ENCODE peak calls at places on chromosome 12, in five cellular contexts. E, V, N, T and K are unnamed samples.

GRCh38 chr12:18383203-18383602 is 121.9 kb downstream of the PIK3C2G start:
- DNase-seq in E (no peak), V (no peak), N (peak), T (no peak), K (no peak)

GRCh38 chr12:27504506-27504905 is 19.5 kb upstream of the PPFIBP1 start:
- DNase-seq in E (no peak), V (no peak), N (peak), T (no peak), K (no peak)

GRCh38 chr12:68416826-68417225 is 84.7 kb upstream of the MDM1 start:
- DNase-seq in E (no peak), V (no peak), N (peak), T (no peak), K (no peak)

GRCh38 chr12:110234197-110235154 is 46.6 kb upstream of the ATP2A2 start:
- DNase-seq in E (no peak), V (no peak), N (no peak), T (no peak), K (no peak)

GRCh38 chr12:119153477-119154434 is 25.0 kb upstream of the HSPB8 start:
- DNase-seq in E (peak), V (peak), N (peak), T (no peak), K (peak)

GRCh38 chr12:122205590-122205925 is 2.0 kb downstream of the B3GNT4 start:
- DNase-seq in E (no peak), V (no peak), N (no peak), T (no peak), K (no peak)

GRCh38 chr12:28939427-28939826 is 209.7 kb upstream of the FAR2 start:
- DNase-seq in E (no peak), V (no peak), N (peak), T (no peak), K (no peak)

GRCh38 chr12:40054554-40055226 is 51.2 kb downstream of the SLC2A13 start:
- DNase-seq in E (no peak), V (peak), N (peak), T (no peak), K (no peak)

GRCh38 chr12:27304856-27305255 is 27.8 kb upstream of the BMAL2 start:
- DNase-seq in E (no peak), V (no peak), N (no peak), T (no peak), K (no peak)

GRCh38 chr12:74051848-74052247 is 485.8 kb upstream of the ATXN7L3B start:
- DNase-seq in E (no peak), V (no peak), N (no peak), T (no peak), K (no peak)

GRCh38 chr12:82685721-82686222 is 934 bp upstream of the TMTC2 start:
- DNase-seq in E (peak), V (peak), N (peak), T (peak), K (peak)

GRCh38 chr12:29709641-29710040 is 74.1 kb downstream of the TMTC1 start:
- DNase-seq in E (no peak), V (no peak), N (no peak), T (no peak), K (no peak)

GRCh38 chr12:2083008-2083407 is 30.2 kb downstream of the CACNA1C start:
- DNase-seq in E (no peak), V (no peak), N (peak), T (no peak), K (no peak)

GRCh38 chr12:69821441-69822204 is 3.4 kb upstream of the MYRFL start:
- DNase-seq in E (peak), V (no peak), N (peak), T (no peak), K (no peak)

GRCh38 chr12:100017056-100017455 is 32.3 kb upstream of the ANKS1B start:
- DNase-seq in E (no peak), V (no peak), N (no peak), T (no peak), K (no peak)

GRCh38 chr12:12441891-12442461 is 85.1 kb downstream of the BORCS5 start:
- DNase-seq in E (no peak), V (no peak), N (peak), T (no peak), K (no peak)

GRCh38 chr12:94163850-94164249 is 15.5 kb downstream of the PLXNC1 start:
- DNase-seq in E (no peak), V (no peak), N (no peak), T (no peak), K (no peak)

GRCh38 chr12:66763453-66763852 is 84.6 kb upstream of the GRIP1 start:
- DNase-seq in E (no peak), V (no peak), N (no peak), T (no peak), K (no peak)

GRCh38 chr12:92340441-92341332 is 195.0 kb upstream of the BTG1 start:
- DNase-seq in E (no peak), V (no peak), N (no peak), T (no peak), K (no peak)

GRCh38 chr12:42235426-42235825 is 2.6 kb downstream of the YAF2 start:
- DNase-seq in E (no peak), V (no peak), N (no peak), T (no peak), K (no peak)

GRCh38 chr12:64187370-64187769 is 34.7 kb downstream of the KICS2 start:
- DNase-seq in E (no peak), V (no peak), N (peak), T (no peak), K (no peak)

GRCh38 chr12:94617101-94617500 is 33.3 kb downstream of the TMCC3 start:
- DNase-seq in E (no peak), V (no peak), N (no peak), T (no peak), K (no peak)

GRCh38 chr12:96471368-96472040 is 17.9 kb upstream of the CFAP54 start:
- DNase-seq in E (no peak), V (no peak), N (peak), T (no peak), K (no peak)

GRCh38 chr12:116381240-116381743 is 103.8 kb upstream of the MED13L start:
- DNase-seq in E (no peak), V (no peak), N (no peak), T (no peak), K (no peak)

GRCh38 chr12:123958876-123959275 is 13.8 kb downstream of the CCDC92 start:
- DNase-seq in E (no peak), V (no peak), N (no peak), T (no peak), K (no peak)

GRCh38 chr12:19833775-19834501 is 394.6 kb downstream of the AEBP2 start:
- DNase-seq in E (no peak), V (no peak), N (peak), T (no peak), K (no peak)

GRCh38 chr12:85695316-85695715 is 140.9 kb downstream of the RASSF9 start:
- DNase-seq in E (no peak), V (no peak), N (no peak), T (no peak), K (no peak)

GRCh38 chr12:6370994-6371754 is 4.2 kb downstream of the SCNN1A start:
- DNase-seq in E (peak), V (peak), N (peak), T (peak), K (peak)

GRCh38 chr12:116610971-116611541 is 51.9 kb downstream of the MAP1LC3B2 start:
- DNase-seq in E (no peak), V (no peak), N (no peak), T (no peak), K (no peak)

GRCh38 chr12:6345319-6346071 is 3.6 kb upstream of the TNFRSF1A start:
- DNase-seq in E (peak), V (no peak), N (peak), T (peak), K (peak)

GRCh38 chr12:51600721-51601120 is 9.7 kb downstream of the SCN8A start:
- DNase-seq in E (no peak), V (no peak), N (no peak), T (no peak), K (no peak)

GRCh38 chr12:128583453-128583852 is 240.3 kb downstream of the SLC15A4 start:
- DNase-seq in E (no peak), V (no peak), N (no peak), T (no peak), K (no peak)

GRCh38 chr12:119369907-119370546 is 35.5 kb downstream of the CCDC60 start:
- DNase-seq in E (no peak), V (no peak), N (no peak), T (no peak), K (no peak)

GRCh38 chr12:112823582-112824149 is 32.1 kb downstream of the RPH3A start:
- DNase-seq in E (no peak), V (no peak), N (no peak), T (no peak), K (no peak)

GRCh38 chr12:110689601-110690430 is 901 bp upstream of the HVCN1 start:
- DNase-seq in E (no peak), V (peak), N (no peak), T (peak), K (peak)

GRCh38 chr12:56159482-56160105 is 1.4 kb downstream of the MYL6 start:
- DNase-seq in E (no peak), V (no peak), N (no peak), T (no peak), K (no peak)

GRCh38 chr12:56160160-56160763 is 2.1 kb downstream of the MYL6 start:
- DNase-seq in E (no peak), V (peak), N (peak), T (peak), K (no peak)

GRCh38 chr12:56162468-56163290 is 4.5 kb downstream of the MYL6 start:
- DNase-seq in E (no peak), V (no peak), N (no peak), T (no peak), K (no peak)

GRCh38 chr12:56161677-56162351 is 3.7 kb downstream of the MYL6 start:
- DNase-seq in E (no peak), V (no peak), N (no peak), T (no peak), K (no peak)

DNA sequence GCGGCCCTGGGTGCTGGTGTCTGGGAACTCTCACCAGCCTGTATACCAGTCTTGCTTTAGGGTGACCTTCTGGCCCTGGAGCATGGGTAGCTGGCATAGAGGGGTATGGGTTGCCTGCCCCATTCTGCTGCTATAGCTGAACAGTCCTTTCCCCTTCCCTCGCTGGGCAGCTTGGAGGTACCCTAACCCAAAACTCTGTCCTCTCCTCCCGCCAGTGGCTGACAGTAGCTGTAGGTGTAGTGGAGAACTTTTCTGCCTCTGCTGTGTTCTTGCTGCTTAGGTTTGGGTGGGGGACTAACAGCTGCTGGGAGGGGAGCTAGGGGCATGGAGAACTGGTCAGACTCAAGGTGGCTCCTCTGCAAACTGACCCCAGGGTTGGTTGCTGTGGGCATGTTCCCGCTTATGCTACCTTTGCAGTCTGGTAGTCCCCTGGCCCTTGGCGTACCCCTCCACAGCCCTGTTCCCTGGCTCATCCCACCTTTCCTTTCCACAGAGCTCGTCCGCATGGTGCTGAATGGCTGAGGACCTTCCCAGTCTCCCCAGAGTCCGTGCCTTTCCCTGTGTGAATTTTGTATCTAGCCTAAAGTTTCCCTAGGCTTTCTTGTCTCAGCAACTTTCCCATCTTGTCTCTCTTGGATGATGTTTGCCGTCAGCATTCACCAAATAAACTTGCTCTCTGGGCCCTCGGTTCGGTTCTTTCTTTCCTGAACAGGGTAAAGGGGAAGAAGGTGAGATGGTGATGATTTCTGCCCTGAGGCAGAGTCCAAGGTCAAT is 2.9 kb downstream of the MYL6 start:
- DNase-seq in E (no peak), V (no peak), N (no peak), T (no peak), K (no peak)
- TF ChIP-seq POLR2A in E (no peak), V (no peak), N (no peak), T (no peak), K (no peak)

GRCh38 chr12:55736076-55736475 is 6.8 kb upstream of the GDF11 start:
- DNase-seq in E (no peak), V (no peak), N (no peak), T (no peak), K (no peak)

GRCh38 chr12:55739025-55739378 is 3.9 kb upstream of the GDF11 start:
- DNase-seq in E (no peak), V (no peak), N (no peak), T (no peak), K (no peak)

GRCh38 chr12:55737581-55738112 is 5.3 kb upstream of the GDF11 start:
- DNase-seq in E (no peak), V (no peak), N (no peak), T (no peak), K (no peak)

GRCh38 chr12:55736780-55737580 is 5.9 kb upstream of the GDF11 start:
- DNase-seq in E (peak), V (peak), N (peak), T (peak), K (peak)

DNA sequence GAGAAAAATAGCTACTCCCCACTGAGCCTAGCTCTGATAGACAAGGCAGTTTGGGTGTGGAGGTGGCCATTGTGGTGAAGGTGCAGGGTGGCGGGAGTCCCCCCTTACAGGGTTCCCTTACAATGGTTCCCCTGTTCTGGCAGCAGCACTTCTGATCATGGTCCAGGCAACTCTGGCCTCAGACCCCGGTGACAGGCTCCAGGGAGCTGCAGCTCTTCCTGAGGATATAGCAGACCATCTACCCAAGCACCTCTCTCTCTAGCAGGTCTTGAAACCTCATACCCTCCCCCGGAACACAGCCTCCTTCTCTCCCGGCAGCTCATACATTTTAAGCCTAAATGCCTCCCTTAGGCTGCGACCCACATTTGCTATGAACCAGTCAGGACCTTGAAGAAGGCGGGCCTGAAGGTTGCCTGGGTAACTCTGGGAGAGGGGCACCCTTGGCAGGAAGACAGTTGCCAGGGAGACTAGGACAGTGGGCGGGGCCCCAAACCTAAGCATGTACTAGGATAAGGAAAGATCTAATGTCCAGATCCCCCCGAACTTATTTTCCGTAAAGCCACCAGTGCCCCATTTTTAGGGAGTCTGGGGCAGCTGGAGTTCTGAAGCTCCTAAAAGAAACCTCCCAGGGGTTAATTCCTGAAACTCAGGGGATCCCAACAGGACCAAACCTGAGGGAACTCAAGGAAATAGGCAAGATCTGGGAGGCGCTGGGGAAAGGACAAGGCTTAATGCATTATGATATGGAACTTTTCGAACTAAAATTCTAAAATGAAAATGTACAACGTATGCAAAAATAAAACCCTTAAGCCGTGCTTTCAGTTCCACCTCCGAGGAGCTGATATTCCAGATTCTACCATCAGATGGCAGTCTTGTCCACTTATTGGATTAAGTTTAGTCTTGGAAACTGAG is 4.6 kb upstream of the GDF11 start:
- DNase-seq in E (peak), V (peak), N (peak), T (no peak), K (peak)
- TF ChIP-seq POLR2A in E (peak), V (no peak), N (no peak), T (no peak), K (no peak)

DNA sequence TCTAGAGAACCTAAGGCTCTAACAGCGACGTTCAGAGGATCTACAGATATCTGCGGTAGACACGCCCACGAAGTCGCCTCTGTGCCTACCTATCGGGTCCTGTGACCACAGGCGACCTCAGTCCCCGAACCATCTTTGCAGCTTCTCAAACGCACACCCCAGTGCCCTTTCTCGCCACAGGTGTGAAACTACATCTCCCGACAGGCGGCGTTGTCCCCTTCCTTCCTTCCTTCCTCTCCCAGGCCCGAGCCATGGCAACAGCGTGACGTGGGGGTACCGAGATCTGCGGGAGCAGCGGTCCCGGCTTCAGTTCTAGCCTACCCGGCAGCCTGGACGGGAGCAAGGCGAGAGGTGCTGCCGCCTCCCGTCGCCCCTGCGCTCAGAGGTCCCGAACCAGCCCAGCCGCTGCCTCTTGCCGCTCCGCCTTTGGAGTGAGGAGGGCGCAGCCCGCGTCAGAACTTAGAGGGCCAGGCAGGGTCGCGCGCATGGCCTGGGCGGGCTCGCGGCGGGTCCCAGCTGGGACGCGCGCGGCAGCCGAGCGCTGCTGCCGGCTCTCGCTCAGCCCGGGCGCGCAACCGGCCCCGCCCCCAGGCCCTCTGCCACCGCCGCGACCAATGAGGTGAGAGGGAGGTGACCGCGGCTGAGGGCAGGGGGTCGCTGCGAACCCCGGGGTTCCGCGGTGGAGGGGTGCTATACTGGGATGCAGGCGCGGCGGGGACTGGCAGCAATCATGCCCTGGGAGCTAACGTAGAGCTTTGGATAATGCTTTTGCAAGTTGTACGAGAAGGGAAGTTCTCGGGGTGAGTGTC is at the start of gene COQ10A:
- DNase-seq in E (peak), V (peak), N (peak), T (peak), K (peak)
- TF ChIP-seq POLR2A in E (peak), V (peak), N (peak), T (peak), K (no peak)

GRCh38 chr12:389138-390096 is at the start of gene KDM5A:
- DNase-seq in E (peak), V (peak), N (peak), T (peak), K (peak)
- TF ChIP-seq POLR2A in E (peak), V (peak), N (peak), T (peak), K (no peak)

GRCh38 chr12:8698830-8699330 is 1.1 kb downstream of the RIMKLB start:
- DNase-seq in E (no peak), V (no peak), N (peak), T (no peak), K (no peak)

GRCh38 chr12:8699714-8700113 is 1.9 kb downstream of the RIMKLB start:
- DNase-seq in E (no peak), V (no peak), N (no peak), T (no peak), K (no peak)

GRCh38 chr12:8697120-8697475 is 693 bp upstream of the RIMKLB start:
- DNase-seq in E (no peak), V (no peak), N (peak), T (no peak), K (no peak)

GRCh38 chr12:8697476-8698131 is at the start of gene RIMKLB:
- DNase-seq in E (no peak), V (peak), N (peak), T (peak), K (peak)

DNA sequence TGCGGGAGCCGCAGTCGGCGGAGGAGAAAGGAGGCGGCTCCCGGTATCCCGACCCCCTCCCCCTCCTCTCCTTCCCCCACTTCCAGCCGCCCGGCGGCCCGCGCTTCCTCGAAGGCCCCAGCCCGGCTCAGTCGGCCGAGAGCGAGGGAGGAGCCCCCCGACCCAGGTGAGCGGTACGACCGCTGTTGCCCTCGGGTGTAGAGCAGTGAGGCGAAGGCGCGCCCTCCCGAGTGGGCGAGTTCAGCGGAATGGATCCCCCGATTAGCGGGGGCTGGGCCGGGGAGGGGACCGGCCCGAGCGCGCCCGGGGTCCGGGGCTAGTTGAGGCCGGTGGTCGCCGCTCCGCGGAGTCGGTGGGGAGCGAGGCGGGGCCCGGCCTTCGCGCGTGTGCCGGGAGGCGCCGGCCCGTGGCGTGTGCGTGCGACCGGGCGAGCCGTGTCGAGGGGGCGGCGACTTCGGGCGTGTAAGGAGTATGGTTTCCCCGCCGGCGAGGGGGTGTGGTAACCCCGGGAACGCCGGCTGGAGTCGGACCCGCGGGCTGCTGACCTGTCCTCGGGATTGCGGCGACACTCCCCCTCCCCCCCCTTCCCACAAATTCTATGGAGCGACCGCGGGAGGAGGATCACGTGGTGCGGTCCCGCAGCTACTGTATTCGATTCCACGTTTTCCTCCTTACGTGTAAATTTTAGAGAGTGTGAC is 490 bp downstream of the RIMKLB start:
- DNase-seq in E (no peak), V (peak), N (peak), T (peak), K (peak)
- TF ChIP-seq POLR2A in E (no peak), V (no peak), N (no peak), T (no peak), K (no peak)

GRCh38 chr12:105092336-105092735 is 8.1 kb upstream of the ALDH1L2 start:
- DNase-seq in E (no peak), V (peak), N (no peak), T (no peak), K (no peak)
- TF ChIP-seq POLR2A in E (no peak), V (no peak), N (no peak), T (no peak), K (no peak)